ENCODE peak calls at places on chromosomes 12 and 14, in five cellular contexts. One of them, this sample, is unnamed.

GRCh38 chr12:122327494-122328385 is 61.4 kb upstream of the VPS33A start:
- DNase-seq in fibroblast of villous mesenchyme: no peak
- DNase-seq in WTC11: no peak
- DNase-seq in heart right ventricle: no peak
- DNase-seq in EH: no peak
- DNase-seq in this sample: no peak

GRCh38 chr12:52798003-52798670 is 2.2 kb upstream of the KRT3 start:
- DNase-seq in fibroblast of villous mesenchyme: no peak
- DNase-seq in WTC11: no peak
- DNase-seq in heart right ventricle: no peak
- DNase-seq in EH: peak; percentile 78
- DNase-seq in this sample: peak; percentile 89

GRCh38 chr14:103149847-103150246 is 26.6 kb downstream of the TNFAIP2 start:
- DNase-seq in WTC11: no peak
- DNase-seq in EH: no peak
- DNase-seq in heart right ventricle: no peak
- DNase-seq in fibroblast of villous mesenchyme: no peak
- DNase-seq in this sample: peak; percentile 15

GRCh38 chr14:65910108-65910507 is 497.6 kb downstream of the FUT8 start:
- DNase-seq in WTC11: no peak
- DNase-seq in EH: peak; percentile 36
- DNase-seq in fibroblast of villous mesenchyme: peak; percentile 20
- DNase-seq in heart right ventricle: no peak
- DNase-seq in this sample: peak; percentile 84

GRCh38 chr14:21039059-21039422 is 3.1 kb upstream of the RNASE7 start:
- DNase-seq in WTC11: peak; percentile 68
- DNase-seq in fibroblast of villous mesenchyme: peak; percentile 67
- DNase-seq in EH: peak; percentile 66
- DNase-seq in heart right ventricle: peak; percentile 84
- DNase-seq in this sample: peak; percentile 35

GRCh38 chr12:104448031-104448430 is 8.7 kb upstream of the CHST11 start:
- DNase-seq in EH: no peak
- DNase-seq in fibroblast of villous mesenchyme: no peak
- DNase-seq in WTC11: no peak
- DNase-seq in heart right ventricle: no peak
- DNase-seq in this sample: no peak

GRCh38 chr14:32657081-32657480 is 281.6 kb upstream of the NPAS3 start:
- DNase-seq in WTC11: no peak
- DNase-seq in heart right ventricle: no peak
- DNase-seq in fibroblast of villous mesenchyme: peak; percentile 77
- DNase-seq in EH: peak; percentile 60
- DNase-seq in this sample: peak; percentile 37

GRCh38 chr12:22318122-22318737 is 16.3 kb downstream of the ST8SIA1 start:
- DNase-seq in fibroblast of villous mesenchyme: no peak
- DNase-seq in heart right ventricle: no peak
- DNase-seq in EH: peak; percentile 13
- DNase-seq in WTC11: no peak
- DNase-seq in this sample: peak; percentile 62

GRCh38 chr12:52655720-52656124 is 3.7 kb upstream of the KRT2 start:
- DNase-seq in heart right ventricle: no peak
- DNase-seq in fibroblast of villous mesenchyme: no peak
- DNase-seq in EH: no peak
- DNase-seq in WTC11: no peak
- DNase-seq in this sample: no peak

GRCh38 chr12:3200032-3200617 is 122.9 kb downstream of the TSPAN9 start:
- DNase-seq in heart right ventricle: peak; percentile 62
- DNase-seq in WTC11: peak; percentile 93
- DNase-seq in fibroblast of villous mesenchyme: peak; percentile 77
- DNase-seq in EH: peak; percentile 57
- DNase-seq in this sample: peak; percentile 69

This sample was measured in GM23248.